ENCODE peak calls at places on chromosome 10, in seven cellular contexts. U is H4; P is CD4-positive, alpha-beta T cell; J is heart left ventricle; V is stimulated activated naive B cell treated with anti-CD40 and anti-IgM and Interleukin-4, amounts not matched to agents 10 μg/mL and 1 μg/mL and 100 μg/mL, for 72 hours; X is NCI-H1436; G is activated CD8-positive, alpha-beta T cell treated with anti-CD3 and anti-CD28 coated beads for 36 hours. F is an unnamed sample.

GRCh38 chr10:82397859-82398258 is 522.9 kb downstream of the NRG3 start:
- DNase-seq in U (no peak), P (no peak), J (no peak), V (no peak), X (no peak), G (no peak), F (peak; percentile 14)

GRCh38 chr10:12394236-12395033 is 45.1 kb downstream of the CAMK1D start:
- DNase-seq in U (peak; percentile 14), P (no peak), J (no peak), V (no peak), X (no peak), G (peak; percentile 18), F (no peak)

GRCh38 chr10:17586741-17587720 is 30.1 kb downstream of the HACD1 start:
- DNase-seq in U (no peak), P (no peak), J (no peak), V (no peak), X (no peak), G (no peak), F (no peak)

GRCh38 chr10:70441877-70442205 is 360 bp upstream of the NODAL start:
- DNase-seq in U (no peak), P (no peak), J (no peak), V (no peak), X (no peak), G (no peak), F (no peak)

GRCh38 chr10:71842856-71843530 is 8.1 kb downstream of the PSAP start:
- DNase-seq in U (no peak), P (no peak), J (no peak), V (no peak), X (no peak), G (no peak), F (no peak)

GRCh38 chr10:126955934-126956711 is 50.9 kb downstream of the DOCK1 start:
- DNase-seq in U (no peak), P (no peak), J (no peak), V (no peak), X (no peak), G (no peak), F (no peak)

GRCh38 chr10:55374060-55374459 is 573.0 kb upstream of the PCDH15 start:
- DNase-seq in U (no peak), P (no peak), J (peak; percentile 40), V (no peak), X (peak; percentile 6), G (no peak), F (no peak)

GRCh38 chr10:46285300-46285699 is 1.5 kb upstream of the ANTXRL start:
- DNase-seq in U (no peak), P (no peak), J (peak; percentile 2), V (no peak), X (no peak), G (no peak), F (no peak)

GRCh38 chr10:124665980-124666379 is 78.2 kb downstream of the FAM53B start:
- DNase-seq in U (no peak), P (no peak), J (no peak), V (no peak), X (no peak), G (no peak), F (no peak)

GRCh38 chr10:107971973-107972372 is 807.5 kb upstream of the SORCS1 start:
- DNase-seq in U (peak; percentile 36), P (no peak), J (no peak), V (no peak), X (no peak), G (no peak), F (peak; percentile 46)

GRCh38 chr10:132883391-132883881 is 58.9 kb downstream of the CFAP46 start:
- DNase-seq in U (no peak), P (no peak), J (peak; percentile 7), V (no peak), X (no peak), G (no peak), F (peak; percentile 54)

GRCh38 chr10:33015798-33016547 is 57.9 kb upstream of the ITGB1 start:
- DNase-seq in U (no peak), P (no peak), J (no peak), V (no peak), X (no peak), G (no peak), F (peak; percentile 97)

GRCh38 chr10:59672150-59672875 is 37.3 kb downstream of the SLC16A9 start:
- DNase-seq in U (no peak), P (no peak), J (no peak), V (no peak), X (no peak), G (no peak), F (no peak)

GRCh38 chr10:110802090-110802489 is 69.6 kb upstream of the PDCD4 start:
- DNase-seq in U (peak; percentile 80), P (no peak), J (no peak), V (no peak), X (no peak), G (no peak), F (no peak)

GRCh38 chr10:110681023-110681681 is 37.0 kb downstream of the RBM20 start:
- DNase-seq in U (peak; percentile 39), P (no peak), J (peak; percentile 65), V (no peak), X (peak; percentile 54), G (peak; percentile 62), F (no peak)

F was measured in foreskin melanocyte.